ENCODE peak calls at places on chromosomes 11 and 22, in four cellular contexts. P, Y, I and J are unnamed samples.

GRCh38 chr11:83599066-83599465 is 312.9 kb upstream of the CCDC90B start:
- DNase-seq in Y (no peak), P (no peak), I (no peak), J (peak; percentile 1)

GRCh38 chr11:3970101-3970500 is 114.6 kb downstream of the STIM1 start:
- DNase-seq in Y (no peak), I (no peak), P (no peak), J (no peak)

GRCh38 chr11:115269193-115269592 is 235.0 kb downstream of the CADM1 start:
- DNase-seq in Y (no peak), I (no peak), P (no peak), J (no peak)

GRCh38 chr11:91299980-91300379 is 924.6 kb upstream of the FAT3 start:
- DNase-seq in Y (no peak), I (no peak), P (peak; percentile 19), J (no peak)

GRCh38 chr11:135006800-135007199 is 594.8 kb upstream of the B3GAT1 start:
- DNase-seq in I (no peak), P (no peak), Y (no peak), J (no peak)

GRCh38 chr22:49957826-49958461 is 2.6 kb upstream of the PIM3 start:
- DNase-seq in I (no peak), Y (no peak), P (no peak), J (no peak)

GRCh38 chr11:35579557-35580396 is 38.5 kb upstream of the FJX1 start:
- DNase-seq in Y (no peak), I (peak; percentile 41), P (no peak), J (peak; percentile 62)

GRCh38 chr22:25111579-25112517 is 87.8 kb upstream of the CRYBB3 start:
- DNase-seq in P (no peak), I (no peak), Y (peak; percentile 40), J (no peak)

GRCh38 chr11:65692367-65692766 is 19.7 kb upstream of the KAT5 start:
- DNase-seq in P (no peak), Y (no peak), I (peak; percentile 62), J (no peak)

GRCh38 chr22:21700822-21701221 is 34.8 kb downstream of the YPEL1 start:
- DNase-seq in P (no peak), Y (no peak), I (no peak), J (no peak)

GRCh38 chr11:2376751-2377451 is at the start of gene CD81:
- DNase-seq in I (peak; percentile 86), Y (peak; percentile 90), P (no peak), J (no peak)

GRCh38 chr22:34278121-34278520 is 357.8 kb upstream of the LARGE1 start:
- DNase-seq in P (no peak), I (no peak), Y (no peak), J (no peak)

GRCh38 chr22:37051629-37052385 is at the start of gene KCTD17:
- DNase-seq in P (no peak), I (peak; percentile 85), Y (peak; percentile 95), J (no peak)

GRCh38 chr11:93326681-93327080 is 3.9 kb upstream of the DEUP1 start:
- DNase-seq in Y (no peak), I (peak; percentile 16), P (no peak), J (no peak)

GRCh38 chr22:37045958-37046357 is 5.6 kb upstream of the KCTD17 start:
- DNase-seq in Y (peak; percentile 73), I (peak; percentile 37), P (no peak), J (no peak)

GRCh38 chr11:72085836-72086475 is 5.3 kb downstream of the LRRC51 start:
- DNase-seq in P (no peak), I (peak; percentile 11), Y (no peak), J (no peak)

GRCh38 chr11:62444271-62444833 is 25.5 kb downstream of the SCGB1A1 start:
- DNase-seq in I (no peak), Y (no peak), P (peak; percentile 16), J (no peak)

DNA sequence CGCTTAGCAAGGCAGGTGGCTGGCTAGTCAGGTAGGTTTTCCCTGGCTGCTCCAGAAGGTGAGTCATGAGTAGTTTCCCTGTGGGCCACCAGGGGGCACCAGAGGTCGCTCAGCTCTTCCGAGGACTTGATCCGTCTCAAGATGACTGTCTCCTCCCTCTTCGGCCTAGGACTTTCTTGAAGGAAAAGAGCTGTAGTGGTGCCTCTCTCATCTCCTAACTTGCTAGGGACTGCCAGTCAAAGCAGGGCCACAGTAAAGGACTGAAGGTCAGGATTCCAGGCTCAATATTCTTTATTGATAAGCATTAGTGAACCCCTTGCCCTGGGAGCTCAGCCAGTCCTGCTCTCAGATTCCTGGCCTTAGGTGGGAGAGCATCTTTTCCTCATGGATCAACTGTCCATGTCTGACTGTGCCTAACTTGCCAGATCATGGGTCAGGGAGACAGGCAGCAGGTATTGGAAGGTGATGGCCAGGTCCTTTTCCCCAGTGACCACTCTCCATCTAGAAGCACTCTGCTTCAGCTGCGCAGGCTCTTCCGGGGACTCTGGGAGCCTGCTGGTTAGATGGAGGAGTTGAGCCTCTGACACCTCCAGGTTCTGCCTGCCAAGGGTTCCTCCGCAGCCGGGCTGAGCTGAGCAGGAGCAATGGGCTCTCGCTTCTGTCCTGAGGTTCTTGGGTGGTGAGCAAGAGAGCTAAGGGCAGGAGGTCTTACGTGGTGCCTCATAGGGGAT is 1.9 kb downstream of the POLD4 start:
- DNase-seq in Y (peak; percentile 84), I (peak; percentile 79), P (no peak), J (no peak)
- TF ChIP-seq TARDBP in Y (no peak), I (no peak), P (no peak), J (no peak)

GRCh38 chr11:85809191-85809590 is 1.8 kb downstream of the SYTL2 start:
- DNase-seq in P (no peak), Y (no peak), I (no peak), J (no peak)
- TF ChIP-seq TARDBP in P (no peak), Y (no peak), I (no peak), J (no peak)

GRCh38 chr11:11157201-11157600 is 195.8 kb downstream of the CSNK2A3 start:
- DNase-seq in Y (peak; percentile 50), P (no peak), I (peak; percentile 39), J (peak; percentile 33)
- TF ChIP-seq TARDBP in Y (no peak), P (no peak), I (no peak), J (no peak)

DNA sequence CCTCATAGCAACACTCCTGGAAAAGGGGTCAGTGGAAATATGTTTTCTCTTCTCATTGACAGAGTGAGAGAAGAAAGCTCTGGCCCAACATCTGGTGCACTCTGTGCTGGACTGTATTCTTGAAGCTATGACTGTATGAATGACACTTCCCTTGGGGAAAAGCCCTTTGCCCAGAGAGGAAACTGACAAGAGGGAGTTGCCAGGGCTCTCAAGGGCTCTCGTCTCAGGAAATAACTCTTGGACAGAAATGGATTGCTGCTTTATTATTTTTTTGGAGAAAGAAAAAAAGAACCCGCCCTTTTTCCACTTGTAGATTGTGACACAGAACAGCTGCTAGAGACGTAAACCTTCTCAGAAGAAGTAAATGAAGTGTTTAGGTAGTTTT is 11.4 kb downstream of the ETS1 start:
- DNase-seq in P (no peak), I (no peak), Y (no peak), J (no peak)
- TF ChIP-seq TARDBP in P (no peak), I (no peak), Y (no peak), J (no peak)

GRCh38 chr22:23893957-23894709 is at the start of gene MIF:
- DNase-seq in Y (peak; percentile 99), I (peak; percentile 94), P (peak; percentile 82), J (peak; percentile 89)
- TF ChIP-seq TARDBP in Y (no peak), I (no peak), P (no peak), J (peak; percentile 75)